ENCODE peak calls at places on chromosome 15, in five cellular contexts. Y is endothelial cell of umbilical vein, D is K562, C is A549, X is HepG2. R is an unnamed sample.

GRCh38 chr15:83978588-83978987 is 257.0 kb upstream of the GOLGA6L4 start:
- DNase-seq in Y (no peak), X (no peak), C (no peak), D (no peak), R (no peak)

GRCh38 chr15:68558318-68559305 is 20.2 kb upstream of the CORO2B start:
- DNase-seq in D (no peak), Y (no peak), C (no peak), X (no peak), R (peak; percentile 37)

GRCh38 chr15:91948001-91948608 is 94.6 kb downstream of the SLCO3A1 start:
- DNase-seq in X (no peak), D (no peak), C (peak; percentile 55), Y (no peak), R (no peak)

GRCh38 chr15:100786139-100786531 is 93.5 kb upstream of the ALDH1A3 start:
- DNase-seq in X (no peak), D (no peak), C (no peak), Y (no peak), R (no peak)

GRCh38 chr15:92903588-92903955 is 3.4 kb downstream of the CHD2 start:
- DNase-seq in Y (no peak), X (no peak), C (no peak), D (no peak), R (no peak)

GRCh38 chr15:85172846-85173490 is 191.3 kb downstream of the PDE8A start:
- DNase-seq in D (peak; percentile 50), C (peak; percentile 22), Y (no peak), X (no peak), R (no peak)

GRCh38 chr15:59399465-59400102 is 26.9 kb upstream of the MYO1E start:
- DNase-seq in C (no peak), Y (no peak), D (no peak), X (no peak), R (peak; percentile 68)

GRCh38 chr15:40762919-40763800 is 708 bp upstream of the GCHFR start:
- DNase-seq in C (peak; percentile 41), X (peak; percentile 85), D (peak; percentile 87), Y (peak; percentile 63), R (no peak)

GRCh38 chr15:99306694-99307338 is 55.5 kb downstream of the LRRC28 start:
- DNase-seq in C (no peak), D (no peak), X (peak; percentile 50), Y (no peak), R (no peak)

GRCh38 chr15:54119056-54119455 is 140.8 kb downstream of the UNC13C start:
- DNase-seq in D (no peak), C (no peak), X (no peak), Y (no peak), R (no peak)

GRCh38 chr15:96330064-96330449 is 443 bp upstream of the NR2F2 start:
- DNase-seq in C (peak; percentile 82), X (no peak), D (no peak), Y (peak; percentile 80), R (peak; percentile 82)

GRCh38 chr15:91255788-91256187 is 155.7 kb downstream of the SV2B start:
- DNase-seq in C (no peak), D (no peak), X (no peak), Y (no peak), R (peak; percentile 71)

DNA sequence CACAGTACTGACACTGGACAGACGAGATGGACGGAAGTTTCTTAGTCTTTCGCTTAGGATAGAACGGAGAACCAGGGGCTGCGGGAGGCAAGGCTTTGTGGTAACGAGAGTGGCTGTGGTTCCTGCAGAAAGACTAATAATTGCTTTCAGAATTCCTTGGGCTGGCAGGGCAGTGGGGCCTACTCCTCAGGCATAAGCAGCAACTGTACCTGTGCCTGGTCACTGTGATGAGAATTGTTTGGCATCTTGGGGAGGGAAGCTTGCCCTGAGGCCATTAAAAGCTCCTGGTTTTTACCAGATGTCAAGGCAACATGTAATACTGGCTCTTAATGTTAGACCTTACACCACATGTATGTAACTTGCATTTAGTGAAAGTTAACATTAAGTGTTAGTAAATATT is 7.6 kb downstream of the NIPA2 start:
- DNase-seq in X (no peak), D (no peak), Y (no peak), C (no peak), R (no peak)
- TF ChIP-seq MAX in X (no peak), D (no peak), Y (no peak), C (no peak), R (no peak)

DNA sequence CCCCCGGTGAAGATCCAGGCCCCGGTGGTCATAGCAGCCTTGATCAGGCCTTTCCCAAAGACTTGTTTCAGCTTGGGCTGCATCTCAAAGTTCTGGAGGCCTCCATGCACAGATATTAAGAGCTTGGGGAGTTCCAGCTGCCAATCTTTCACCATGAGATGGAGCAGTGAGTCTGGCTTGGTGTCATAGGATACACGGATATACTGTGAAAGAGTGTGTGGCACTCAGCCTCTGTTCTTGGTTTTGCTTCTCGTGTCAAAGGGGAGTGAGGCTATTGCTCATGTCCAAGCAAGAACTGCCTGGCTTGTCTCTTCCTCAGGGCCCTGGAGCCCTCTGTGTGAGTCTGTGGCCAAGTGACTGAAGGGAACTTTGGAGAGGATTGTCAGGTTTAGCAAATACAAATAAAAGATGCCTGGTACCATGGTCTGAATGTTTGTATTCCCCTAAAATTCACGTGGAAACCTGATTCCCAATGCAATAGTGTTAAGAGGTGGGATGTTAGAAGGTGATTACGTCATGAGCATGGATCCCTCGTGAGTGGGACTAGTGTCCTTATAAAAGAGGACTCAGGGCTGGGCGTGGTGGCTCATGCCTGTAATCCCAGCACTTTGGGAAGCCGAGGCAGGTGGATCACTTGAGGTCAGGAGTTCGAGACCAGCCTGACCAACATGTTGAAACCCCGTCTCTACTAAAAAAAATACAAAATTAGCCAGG is 33.5 kb downstream of the TRPM1 start:
- DNase-seq in Y (no peak), D (no peak), C (no peak), X (no peak), R (no peak)
- TF ChIP-seq MAX in Y (no peak), D (no peak), C (no peak), X (no peak), R (no peak)

GRCh38 chr15:49096090-49096750 is 50.0 kb upstream of the SECISBP2L start:
- DNase-seq in D (peak; percentile 5), C (no peak), Y (no peak), X (peak; percentile 70), R (peak; percentile 15)
- TF ChIP-seq MAX in D (no peak), C (no peak), Y (no peak), X (no peak), R (no peak)

GRCh38 chr15:80660114-80660513 is 35.0 kb upstream of the ABHD17C start:
- DNase-seq in D (no peak), Y (peak; percentile 24), X (peak; percentile 42), C (peak; percentile 63), R (no peak)

GRCh38 chr15:80665151-80665550 is 30.0 kb upstream of the ABHD17C start:
- DNase-seq in C (no peak), Y (no peak), D (no peak), X (no peak), R (no peak)

GRCh38 chr15:80662129-80662528 is 33.0 kb upstream of the ABHD17C start:
- DNase-seq in Y (no peak), C (no peak), X (no peak), D (no peak), R (peak; percentile 11)

GRCh38 chr15:80659375-80659774 is 35.7 kb upstream of the ABHD17C start:
- DNase-seq in Y (no peak), X (no peak), D (no peak), C (no peak), R (no peak)

GRCh38 chr15:80662756-80663553 is 32.2 kb upstream of the ABHD17C start:
- DNase-seq in Y (no peak), X (no peak), C (no peak), D (no peak), R (no peak)
- TF ChIP-seq MAX in Y (no peak), X (no peak), C (no peak), D (no peak), R (no peak)

R was measured in NB4.